ENCODE peak calls at places on chromosomes 13 and 19, in seven cellular contexts. V is NCI-H1092; A is activated CD4-positive, alpha-beta T cell treated with anti-CD3 and anti-CD28 coated beads for 1 hour; B is A549; O is foreskin fibroblast; S is activated CD4-positive, CD25-positive, alpha-beta regulatory T cell treated with anti-CD3 and anti-CD28 coated beads, Interleukin-2, amount 50 U/mL, for 16 hours; W is activated CD4-positive, alpha-beta memory T cell treated with anti-CD3 and anti-CD28 coated beads for 36 hours. G is an unnamed sample.

GRCh38 chr13:102825400-102825799 is 20.4 kb upstream of the ERCC5 start:
- DNase-seq in V (no peak), A (no peak), B (no peak), O (no peak), S (no peak), W (no peak), G (no peak)

GRCh38 chr13:59538512-59538911 is 625.2 kb downstream of the DIAPH3 start:
- DNase-seq in V (no peak), A (no peak), B (no peak), O (no peak), S (no peak), W (no peak), G (no peak)

GRCh38 chr13:51286135-51287002 is 53.1 kb upstream of the SERPINE3 start:
- DNase-seq in V (peak; percentile 57), A (peak; percentile 51), B (peak; percentile 63), O (peak; percentile 86), S (peak; percentile 30), W (peak; percentile 85), G (peak; percentile 47)

GRCh38 chr13:44974056-44974798 is 15.0 kb downstream of the NUFIP1 start:
- DNase-seq in V (no peak), A (no peak), B (no peak), O (peak; percentile 47), S (no peak), W (no peak), G (no peak)

GRCh38 chr19:6292006-6292405 is 12.2 kb upstream of the MLLT1 start:
- DNase-seq in V (no peak), A (no peak), B (no peak), O (peak; percentile 11), S (no peak), W (no peak), G (no peak)

GRCh38 chr13:27663947-27664346 is 42.3 kb downstream of the POLR1D start:
- DNase-seq in V (no peak), A (no peak), B (no peak), O (no peak), S (no peak), W (no peak), G (no peak)

GRCh38 chr13:110756268-110756667 is 42.8 kb downstream of the ING1 start:
- DNase-seq in V (no peak), A (no peak), B (peak; percentile 14), O (peak; percentile 19), S (no peak), W (no peak), G (no peak)

GRCh38 chr19:5785423-5785822 is 877 bp upstream of the PRR22 start:
- DNase-seq in V (no peak), A (no peak), B (no peak), O (no peak), S (no peak), W (no peak), G (no peak)

GRCh38 chr19:2171349-2172145 is 7.8 kb downstream of the DOT1L start:
- DNase-seq in V (no peak), A (peak; percentile 55), B (no peak), O (no peak), S (peak; percentile 65), W (peak; percentile 92), G (no peak)

GRCh38 chr13:97000295-97000925 is 6.1 kb upstream of the OXGR1 start:
- DNase-seq in V (no peak), A (no peak), B (no peak), O (peak; percentile 72), S (no peak), W (no peak), G (no peak)

GRCh38 chr13:23637813-23638212 is 67.6 kb downstream of the TNFRSF19 start:
- DNase-seq in V (no peak), A (no peak), B (no peak), O (peak; percentile 60), S (no peak), W (no peak), G (peak; percentile 58)

GRCh38 chr19:44212865-44213346 is 574 bp downstream of the ZNF227 start:
- DNase-seq in V (no peak), A (no peak), B (peak; percentile 40), O (peak; percentile 65), S (no peak), W (peak; percentile 17), G (no peak)

GRCh38 chr19:12694641-12695040 is 1.8 kb downstream of the FBXW9 start:
- DNase-seq in V (no peak), A (no peak), B (no peak), O (no peak), S (no peak), W (no peak), G (no peak)

GRCh38 chr19:18090545-18091216 is 3.9 kb upstream of the IL12RB1 start:
- DNase-seq in V (no peak), A (no peak), B (no peak), O (peak; percentile 59), S (no peak), W (peak; percentile 20), G (no peak)

GRCh38 chr13:66195238-66195637 is 1034.9 kb downstream of the PCDH9 start:
- DNase-seq in V (no peak), A (no peak), B (no peak), O (no peak), S (no peak), W (no peak), G (no peak)

GRCh38 chr19:43622070-43622469 is 2.6 kb upstream of the ZNF428 start:
- DNase-seq in V (no peak), A (no peak), B (no peak), O (no peak), S (no peak), W (no peak), G (no peak)

GRCh38 chr13:75308222-75308621 is 173.7 kb downstream of the TBC1D4 start:
- DNase-seq in V (no peak), A (no peak), B (no peak), O (no peak), S (no peak), W (peak; percentile 73), G (no peak)

GRCh38 chr13:110923777-110924638 is 9.1 kb upstream of the ANKRD10 start:
- DNase-seq in V (no peak), A (no peak), B (no peak), O (no peak), S (no peak), W (no peak), G (no peak)

GRCh38 chr19:40612831-40613668 is 11.9 kb downstream of the LTBP4 start:
- DNase-seq in V (no peak), A (peak; percentile 68), B (peak; percentile 85), O (peak; percentile 42), S (no peak), W (peak; percentile 90), G (no peak)

GRCh38 chr13:32471187-32471922 is 43.4 kb upstream of the N4BP2L1 start:
- DNase-seq in V (no peak), A (no peak), B (no peak), O (peak; percentile 52), S (no peak), W (peak; percentile 23), G (no peak)

GRCh38 chr13:80716610-80717081 is 375.7 kb upstream of the SPRY2 start:
- DNase-seq in V (peak; percentile 50), A (no peak), B (no peak), O (no peak), S (no peak), W (no peak), G (no peak)

GRCh38 chr19:45809643-45810159 is 5.4 kb downstream of the RSPH6A start:
- DNase-seq in V (no peak), A (no peak), B (peak; percentile 68), O (peak; percentile 70), S (no peak), W (no peak), G (no peak)

GRCh38 chr19:50557009-50557613 is 11.1 kb downstream of the LRRC4B start:
- DNase-seq in V (no peak), A (no peak), B (no peak), O (no peak), S (no peak), W (peak; percentile 4), G (no peak)

GRCh38 chr13:31204592-31204991 is 4.8 kb downstream of the B3GLCT start:
- DNase-seq in V (no peak), A (no peak), B (peak; percentile 14), O (peak; percentile 82), S (no peak), W (peak; percentile 24), G (no peak)

GRCh38 chr19:4980838-4981680 is 12.1 kb downstream of the KDM4B start:
- DNase-seq in V (no peak), A (no peak), B (no peak), O (no peak), S (no peak), W (no peak), G (no peak)

GRCh38 chr13:79392882-79393563 is 13.0 kb downstream of the RBM26 start:
- DNase-seq in V (no peak), A (no peak), B (no peak), O (peak; percentile 35), S (no peak), W (peak; percentile 30), G (no peak)

GRCh38 chr13:23979361-23980159 is 82.3 kb upstream of the C1QTNF9B start:
- DNase-seq in V (no peak), A (no peak), B (peak; percentile 4), O (peak; percentile 95), S (no peak), W (peak; percentile 38), G (no peak)

GRCh38 chr19:16920816-16921529 is 32.2 kb downstream of the F2RL3 start:
- DNase-seq in V (no peak), A (no peak), B (no peak), O (peak; percentile 79), S (no peak), W (no peak), G (no peak)

GRCh38 chr19:4328243-4328990 is 10.2 kb downstream of the STAP2 start:
- DNase-seq in V (no peak), A (peak; percentile 98), B (peak; percentile 36), O (peak; percentile 94), S (peak; percentile 88), W (peak; percentile 98), G (no peak)

GRCh38 chr19:31253816-31254551 is 95.3 kb downstream of the TSHZ3 start:
- DNase-seq in V (no peak), A (no peak), B (no peak), O (no peak), S (no peak), W (no peak), G (no peak)

GRCh38 chr19:21148681-21149080 is 6.8 kb downstream of the ZNF431 start:
- DNase-seq in V (no peak), A (no peak), B (no peak), O (no peak), S (no peak), W (no peak), G (no peak)

GRCh38 chr19:47035127-47035494 is 13.3 kb downstream of the TMEM160 start:
- DNase-seq in V (no peak), A (no peak), B (peak; percentile 79), O (peak; percentile 52), S (no peak), W (peak; percentile 37), G (no peak)

G was measured in NCI-H1694.